ENCODE peak calls at places on chromosomes 13 and 19, in five cellular contexts. Q, L, V, W and S are unnamed samples.

GRCh38 chr13:108070925-108071324 is 144.4 kb downstream of the LIG4 start:
- DNase-seq in V (no peak), Q (no peak), W (no peak), L (no peak), S (no peak)

GRCh38 chr19:2455481-2456300 is 1.1 kb downstream of the LMNB2 start:
- DNase-seq in V (peak), W (peak), Q (no peak), L (no peak), S (no peak)

GRCh38 chr13:48783181-48783630 is 129.5 kb downstream of the CYSLTR2 start:
- DNase-seq in W (no peak), L (no peak), Q (peak), V (peak), S (no peak)

GRCh38 chr13:99228737-99229691 is 28.4 kb downstream of the UBAC2 start:
- DNase-seq in W (no peak), V (no peak), L (no peak), Q (no peak), S (peak)

GRCh38 chr19:41689993-41690800 is 2.1 kb upstream of the CEACAM7 start:
- DNase-seq in Q (no peak), L (no peak), W (no peak), V (no peak), S (no peak)

GRCh38 chr19:40229484-40229883 is 3.0 kb upstream of the CCNP start:
- DNase-seq in W (no peak), L (no peak), V (no peak), Q (no peak), S (no peak)

GRCh38 chr13:80712026-80712425 is 371.1 kb upstream of the SPRY2 start:
- DNase-seq in V (no peak), L (no peak), W (no peak), Q (no peak), S (no peak)

GRCh38 chr13:102935896-102936321 is 90.1 kb downstream of the ERCC5 start:
- DNase-seq in L (no peak), V (no peak), Q (no peak), W (no peak), S (no peak)

GRCh38 chr19:488505-489417 is 7.5 kb upstream of the MADCAM1 start:
- DNase-seq in V (peak), Q (peak), W (peak), L (peak), S (peak)

GRCh38 chr19:489418-490196 is 6.7 kb upstream of the MADCAM1 start:
- DNase-seq in W (no peak), V (no peak), Q (no peak), L (no peak), S (no peak)

GRCh38 chr19:492091-492531 is 4.2 kb upstream of the MADCAM1 start:
- DNase-seq in V (no peak), W (no peak), L (no peak), Q (no peak), S (no peak)

GRCh38 chr19:493391-494170 is 2.7 kb upstream of the MADCAM1 start:
- DNase-seq in L (no peak), Q (no peak), W (no peak), V (no peak), S (no peak)

DNA sequence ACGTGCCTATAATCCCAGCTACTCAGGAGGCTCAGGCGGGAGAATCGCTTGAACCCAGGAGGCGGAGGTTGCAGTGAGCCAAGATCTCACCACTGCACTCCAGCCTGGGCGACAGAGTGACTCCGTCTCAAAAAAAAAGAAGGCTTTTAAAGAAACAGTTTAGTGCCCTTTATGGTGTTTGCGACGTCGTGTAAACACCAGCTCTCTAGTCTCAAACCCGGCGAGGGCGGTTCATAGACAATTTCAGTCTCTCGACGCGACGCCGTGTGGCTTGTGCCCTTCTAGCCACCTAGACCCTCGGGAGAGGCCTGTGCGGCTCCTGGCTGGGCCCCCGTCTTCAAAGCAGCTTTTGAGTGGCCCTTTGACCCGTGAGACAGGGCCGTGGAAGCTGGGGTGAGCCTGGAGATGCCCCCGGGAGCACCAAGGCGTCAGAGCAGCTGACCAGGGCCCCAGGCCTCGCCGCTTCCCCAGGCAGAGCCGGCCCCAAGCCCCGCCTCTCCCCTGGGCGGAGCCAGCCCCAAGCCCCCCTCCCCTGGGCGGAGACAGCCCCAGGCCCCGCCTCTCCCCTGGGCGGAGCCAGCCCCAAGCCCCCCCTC is 5.0 kb upstream of the MADCAM1 start:
- DNase-seq in W (no peak), L (no peak), Q (no peak), V (no peak), S (no peak)
- H3K27ac ChIP-seq in W (no peak), L (no peak), Q (no peak), V (no peak), S (no peak)

GRCh38 chr19:6059996-6060599 is 50.2 kb downstream of the RFX2 start:
- DNase-seq in W (no peak), V (no peak), Q (no peak), L (no peak), S (no peak)

GRCh38 chr19:6062961-6063575 is 47.2 kb downstream of the RFX2 start:
- DNase-seq in L (no peak), Q (no peak), W (no peak), V (no peak), S (no peak)

GRCh38 chr19:6062274-6062673 is 48.0 kb downstream of the RFX2 start:
- DNase-seq in W (no peak), V (peak), L (no peak), Q (no peak), S (no peak)

GRCh38 chr19:6060600-6061391 is 49.5 kb downstream of the RFX2 start:
- DNase-seq in Q (peak), L (no peak), W (no peak), V (no peak), S (no peak)

GRCh38 chr19:6061420-6062130 is 48.7 kb downstream of the RFX2 start:
- DNase-seq in W (no peak), L (no peak), V (peak), Q (no peak), S (no peak)
- H3K27ac ChIP-seq in W (no peak), L (no peak), V (no peak), Q (peak), S (peak)

GRCh38 chr19:35901854-35902661 is at the start of gene HCST:
- DNase-seq in L (no peak), W (peak), Q (no peak), V (no peak), S (no peak)

GRCh38 chr19:35901055-35901644 is 810 bp upstream of the NFKBID start:
- DNase-seq in W (no peak), L (no peak), Q (peak), V (no peak), S (no peak)

GRCh38 chr19:35904312-35905068 is 2.2 kb downstream of the HCST start:
- DNase-seq in L (no peak), V (no peak), W (no peak), Q (no peak), S (no peak)

GRCh38 chr19:35903550-35904179 is 1.3 kb downstream of the HCST start:
- DNase-seq in W (peak), V (peak), Q (peak), L (peak), S (no peak)

DNA sequence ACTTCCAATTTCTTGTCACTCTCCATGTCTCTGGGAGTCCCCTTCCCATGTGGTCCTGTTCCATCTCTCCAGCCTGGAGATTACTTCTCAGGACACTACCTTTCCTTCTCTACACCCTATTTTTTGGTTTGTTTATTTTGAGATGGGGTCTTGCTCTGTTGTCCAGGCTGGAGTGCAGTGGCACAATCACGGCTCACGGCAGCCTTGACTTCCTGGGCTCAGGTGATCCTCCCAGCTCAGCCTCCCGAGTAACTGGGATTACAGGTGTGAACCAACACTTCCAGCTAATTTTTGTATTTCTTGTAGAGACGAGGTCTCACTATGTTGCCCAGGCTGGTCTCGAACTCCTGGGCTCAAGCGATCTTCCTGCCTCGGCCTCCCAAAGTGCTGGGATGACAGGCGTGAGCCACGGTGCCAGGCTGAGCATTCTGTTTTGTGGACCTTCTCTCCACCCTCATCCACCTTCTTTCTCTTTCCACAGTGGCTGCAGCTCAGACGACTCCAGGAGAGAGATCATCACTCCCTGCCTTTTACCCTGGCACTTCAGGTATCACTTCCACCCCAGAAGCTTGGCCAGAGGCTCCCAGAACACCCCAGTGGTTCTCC is 644 bp downstream of the HCST start:
- DNase-seq in L (no peak), W (no peak), Q (no peak), V (no peak), S (no peak)
- H3K27ac ChIP-seq in L (peak), W (peak), Q (no peak), V (peak), S (no peak)

GRCh38 chr13:22915442-22916082 is 265.2 kb upstream of the SGCG start:
- DNase-seq in L (peak), Q (no peak), V (peak), W (no peak), S (no peak)
- H3K27ac ChIP-seq in L (no peak), Q (no peak), V (no peak), W (no peak), S (peak)

GRCh38 chr13:35917942-35918645 is 213.1 kb downstream of the DCLK1 start:
- DNase-seq in L (no peak), V (no peak), Q (no peak), W (no peak), S (no peak)
- H3K27ac ChIP-seq in L (no peak), V (no peak), Q (no peak), W (no peak), S (no peak)